ENCODE peak calls at places on chromosomes 7 and 10, in six cellular contexts. L is sigmoid colon; Y is left ventricle myocardium inferior; B is AG04450; S is CD4-positive, alpha-beta T cell; N is tibial artery. U is an unnamed sample.

GRCh38 chr10:107626862-107627261 is 462.4 kb upstream of the SORCS1 start:
- DNase-seq in L (no peak), Y (no peak), B (no peak), S (no peak), N (no peak), U (no peak)

GRCh38 chr10:19929466-19930140 is 113.4 kb downstream of the PLXDC2 start:
- DNase-seq in L (no peak), Y (no peak), B (peak; percentile 32), S (no peak), N (no peak), U (no peak)

GRCh38 chr10:63977329-63977923 is 456.2 kb downstream of the REEP3 start:
- DNase-seq in L (no peak), Y (no peak), B (no peak), S (no peak), N (no peak), U (peak; percentile 55)

GRCh38 chr10:29619273-29619672 is 15.5 kb downstream of the SVIL start:
- DNase-seq in L (peak; percentile 60), Y (no peak), B (peak; percentile 49), S (no peak), N (no peak), U (no peak)

GRCh38 chr7:36851382-36851781 is 127.1 kb upstream of the AOAH start:
- DNase-seq in L (no peak), Y (no peak), B (no peak), S (no peak), N (no peak), U (no peak)

GRCh38 chr7:87797798-87798403 is 78.3 kb downstream of the SLC25A40 start:
- DNase-seq in L (no peak), Y (no peak), B (peak; percentile 7), S (no peak), N (no peak), U (no peak)

GRCh38 chr7:92872701-92873100 is 36.3 kb upstream of the CDK6 start:
- DNase-seq in L (no peak), Y (no peak), B (no peak), S (no peak), N (no peak), U (no peak)

GRCh38 chr7:151807876-151808275 is 69.0 kb downstream of the PRKAG2 start:
- DNase-seq in L (no peak), Y (no peak), B (no peak), S (no peak), N (no peak), U (no peak)

GRCh38 chr10:125634606-125635005 is 48.4 kb downstream of the TEX36 start:
- DNase-seq in L (no peak), Y (no peak), B (no peak), S (no peak), N (no peak), U (no peak)

GRCh38 chr10:70440296-70441160 is 953 bp downstream of the NODAL start:
- DNase-seq in L (no peak), Y (no peak), B (no peak), S (no peak), N (peak; percentile 20), U (no peak)

GRCh38 chr10:37872283-37872682 is 14.9 kb upstream of the ZNF248 start:
- DNase-seq in L (no peak), Y (no peak), B (no peak), S (no peak), N (no peak), U (no peak)

GRCh38 chr7:37287093-37287492 is 161.6 kb downstream of the ELMO1 start:
- DNase-seq in L (no peak), Y (no peak), B (no peak), S (no peak), N (no peak), U (no peak)

GRCh38 chr10:48487244-48487643 is 117.6 kb downstream of the ARHGAP22 start:
- DNase-seq in L (no peak), Y (no peak), B (no peak), S (no peak), N (no peak), U (no peak)

GRCh38 chr7:30926323-30926722 is 14.7 kb downstream of the AQP1 start:
- DNase-seq in L (peak; percentile 48), Y (no peak), B (no peak), S (no peak), N (peak; percentile 19), U (peak; percentile 7)

GRCh38 chr7:88455696-88456095 is 149.0 kb upstream of the STEAP4 start:
- DNase-seq in L (no peak), Y (no peak), B (no peak), S (no peak), N (no peak), U (no peak)

GRCh38 chr10:100728928-100729876 is 16.2 kb upstream of the PAX2 start:
- DNase-seq in L (no peak), Y (no peak), B (no peak), S (no peak), N (no peak), U (peak; percentile 72)

GRCh38 chr10:11125004-11125403 is 107.3 kb downstream of the CELF2 start:
- DNase-seq in L (no peak), Y (no peak), B (no peak), S (no peak), N (no peak), U (no peak)

GRCh38 chr10:133608855-133609254 is 17.7 kb downstream of the FRG2B start:
- DNase-seq in L (no peak), Y (no peak), B (no peak), S (no peak), N (no peak), U (no peak)

GRCh38 chr7:112286294-112287086 is 80.0 kb downstream of the ZNF277 start:
- DNase-seq in L (no peak), Y (no peak), B (no peak), S (no peak), N (no peak), U (no peak)

GRCh38 chr7:45625067-45625466 is 50.9 kb downstream of the ADCY1 start:
- DNase-seq in L (no peak), Y (no peak), B (no peak), S (no peak), N (no peak), U (no peak)

GRCh38 chr7:70321016-70321415 is 722.7 kb downstream of the AUTS2 start:
- DNase-seq in L (no peak), Y (no peak), B (no peak), S (no peak), N (no peak), U (no peak)

GRCh38 chr10:30106987-30107386 is 47.6 kb upstream of the JCAD start:
- DNase-seq in L (no peak), Y (no peak), B (no peak), S (no peak), N (no peak), U (no peak)

GRCh38 chr7:129285195-129285594 is 60.4 kb downstream of the AHCYL2 start:
- DNase-seq in L (no peak), Y (no peak), B (no peak), S (no peak), N (no peak), U (no peak)

GRCh38 chr7:138449580-138449979 is 10.5 kb upstream of the TRIM24 start:
- DNase-seq in L (no peak), Y (no peak), B (no peak), S (peak; percentile 35), N (no peak), U (peak; percentile 36)

GRCh38 chr7:98387544-98388226 is 13.2 kb downstream of the BAIAP2L1 start:
- DNase-seq in L (no peak), Y (no peak), B (no peak), S (no peak), N (no peak), U (no peak)

GRCh38 chr7:25762511-25763119 is 389.4 kb upstream of the NFE2L3 start:
- DNase-seq in L (no peak), Y (no peak), B (no peak), S (no peak), N (no peak), U (no peak)

GRCh38 chr10:112226439-112227248 is 43.1 kb upstream of the GPAM start:
- DNase-seq in L (no peak), Y (no peak), B (no peak), S (no peak), N (no peak), U (no peak)

GRCh38 chr7:81004098-81004497 is 85.2 kb upstream of the SEMA3C start:
- DNase-seq in L (no peak), Y (no peak), B (no peak), S (no peak), N (no peak), U (no peak)

GRCh38 chr7:55593172-55593514 is 20.8 kb upstream of the VOPP1 start:
- DNase-seq in L (no peak), Y (no peak), B (no peak), S (no peak), N (no peak), U (no peak)

GRCh38 chr10:107540981-107541380 is 376.5 kb upstream of the SORCS1 start:
- DNase-seq in L (no peak), Y (no peak), B (no peak), S (no peak), N (no peak), U (no peak)

GRCh38 chr10:126090911-126091728 is 194.8 kb downstream of the FANK1 start:
- DNase-seq in L (no peak), Y (no peak), B (peak; percentile 76), S (no peak), N (no peak), U (no peak)

GRCh38 chr10:8315619-8316021 is 261.1 kb downstream of the GATA3 start:
- DNase-seq in L (no peak), Y (no peak), B (no peak), S (no peak), N (no peak), U (no peak)

GRCh38 chr10:8321990-8322389 is 267.5 kb downstream of the GATA3 start:
- DNase-seq in L (no peak), Y (no peak), B (no peak), S (no peak), N (no peak), U (no peak)

GRCh38 chr10:8316284-8316683 is 261.8 kb downstream of the GATA3 start:
- DNase-seq in L (no peak), Y (no peak), B (no peak), S (no peak), N (no peak), U (no peak)

GRCh38 chr10:8323443-8324054 is 269.1 kb downstream of the GATA3 start:
- DNase-seq in L (no peak), Y (no peak), B (no peak), S (no peak), N (no peak), U (no peak)

GRCh38 chr10:8319704-8320103 is 265.2 kb downstream of the GATA3 start:
- DNase-seq in L (no peak), Y (no peak), B (no peak), S (no peak), N (no peak), U (no peak)
- TF ChIP-seq CTCF in L (no peak), Y (no peak), B (no peak), S (no peak), N (no peak), U (no peak)

GRCh38 chr10:72106154-72106849 is 18.0 kb upstream of the SPOCK2 start:
- DNase-seq in L (no peak), Y (no peak), B (no peak), S (no peak), N (no peak), U (no peak)
- H3K27ac ChIP-seq in L (no peak overlapping the region), Y (peak overlapping the region; percentile 78), B (no peak overlapping the region), S (peak overlapping the region; percentile 70), N (no peak overlapping the region), U (peak overlapping the region; percentile 65)

GRCh38 chr7:21568762-21569161 is 25.9 kb downstream of the DNAH11 start:
- DNase-seq in L (no peak), Y (no peak), B (no peak), S (no peak), N (no peak), U (no peak)
- TF ChIP-seq CTCF in L (no peak), Y (peak; percentile 43), B (no peak), S (no peak), N (no peak), U (no peak)

GRCh38 chr10:17645591-17646345 is 1.8 kb downstream of the STAM start:
- DNase-seq in L (no peak), Y (no peak), B (no peak), S (no peak), N (no peak), U (no peak)
- H3K27ac ChIP-seq in L (no peak overlapping the region), Y (peak overlapping the region; percentile 50), B (no peak overlapping the region), S (no peak overlapping the region), N (no peak overlapping the region), U (peak overlapping the region; percentile 9)

U was measured in testis.